ENCODE peak calls at places on chromosomes 13 and 19, in nine cellular contexts. X is transverse colon, Z is suprapubic skin, W is stomach, Q is sigmoid colon, B is K562, N is SK-N-SH, M is upper lobe of left lung, K is H1. J is an unnamed sample.

GRCh38 chr19:40613669-40614594 is 12.8 kb downstream of the LTBP4 start:
- DNase-seq in X (peak), Z (peak), W (peak), Q (peak), B (peak), N (no peak), M (peak), K (no peak), J (no peak)

GRCh38 chr19:43555185-43555770 is 20.0 kb downstream of the XRCC1 start:
- DNase-seq in X (peak), Z (no peak), W (peak), Q (peak), B (peak), N (peak), M (no peak), K (peak), J (no peak)

GRCh38 chr19:6769006-6769637 is 1.9 kb upstream of the SH2D3A start:
- DNase-seq in X (no peak), Z (no peak), W (no peak), Q (no peak), B (peak), N (peak), M (no peak), K (no peak), J (no peak)

GRCh38 chr13:83499286-83499685 is 383.0 kb downstream of the SLITRK1 start:
- DNase-seq in X (no peak), Z (no peak), W (no peak), Q (no peak), B (no peak), N (no peak), M (no peak), K (no peak), J (no peak)

GRCh38 chr19:3034845-3035541 is 5.9 kb upstream of the TLE2 start:
- DNase-seq in X (peak), Z (peak), W (peak), Q (peak), B (no peak), N (no peak), M (no peak), K (no peak), J (no peak)

GRCh38 chr13:31629085-31629785 is 110.1 kb upstream of the RXFP2 start:
- DNase-seq in X (no peak), Z (no peak), W (no peak), Q (no peak), B (no peak), N (no peak), M (no peak), K (no peak), J (no peak)

GRCh38 chr13:97231118-97231831 is 9.1 kb downstream of the MBNL2 start:
- DNase-seq in X (no peak), Z (no peak), W (no peak), Q (no peak), B (no peak), N (no peak), M (no peak), K (no peak), J (no peak)

GRCh38 chr19:5340637-5341447 is at the start of gene PTPRS:
- DNase-seq in X (peak), Z (peak), W (peak), Q (peak), B (peak), N (peak), M (peak), K (peak), J (no peak)

GRCh38 chr19:17625980-17626379 is 62.2 kb downstream of the UNC13A start:
- DNase-seq in X (no peak), Z (no peak), W (no peak), Q (no peak), B (no peak), N (no peak), M (no peak), K (no peak), J (no peak)

GRCh38 chr13:97004096-97004876 is 10.0 kb upstream of the OXGR1 start:
- DNase-seq in X (no peak), Z (no peak), W (no peak), Q (no peak), B (no peak), N (no peak), M (no peak), K (no peak), J (no peak)

GRCh38 chr13:32448224-32448623 is 20.3 kb upstream of the N4BP2L1 start:
- DNase-seq in X (no peak), Z (no peak), W (no peak), Q (no peak), B (no peak), N (no peak), M (no peak), K (no peak), J (no peak)

GRCh38 chr19:12872941-12873890 is 8.0 kb downstream of the DNASE2 start:
- DNase-seq in X (peak), Z (peak), W (peak), Q (no peak), B (peak), N (peak), M (no peak), K (no peak), J (no peak)
- TF ChIP-seq POLR2AphosphoS5 in X (no peak), Z (no peak), W (no peak), Q (no peak), B (no peak), N (no peak), M (no peak), K (no peak), J (no peak)

DNA sequence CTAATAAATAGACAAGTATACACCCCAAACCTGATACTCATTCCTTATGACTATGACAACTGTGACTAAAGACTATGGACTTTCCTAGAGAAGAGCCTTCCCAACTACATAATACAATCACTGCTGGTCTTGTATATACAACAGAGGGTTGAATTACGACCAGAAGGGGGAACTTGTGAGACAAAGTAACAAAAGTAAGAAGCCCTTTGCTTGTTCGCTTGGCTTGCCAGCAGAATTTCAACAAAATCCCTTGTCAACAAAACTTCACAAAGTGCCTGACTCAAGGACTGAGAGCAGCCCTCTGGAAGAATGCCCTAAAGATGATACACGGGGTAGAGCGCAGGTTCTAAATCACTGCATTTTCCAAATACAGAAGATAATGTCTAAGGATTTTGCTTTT is 99.4 kb downstream of the WASF3 start:
- DNase-seq in X (no peak), Z (no peak), W (no peak), Q (no peak), B (no peak), N (no peak), M (no peak), K (no peak), J (no peak)
- TF ChIP-seq CTCF in X (peak), Z (no peak), W (no peak), Q (no peak), B (peak), N (peak), M (no peak), K (peak), J (no peak)

DNA sequence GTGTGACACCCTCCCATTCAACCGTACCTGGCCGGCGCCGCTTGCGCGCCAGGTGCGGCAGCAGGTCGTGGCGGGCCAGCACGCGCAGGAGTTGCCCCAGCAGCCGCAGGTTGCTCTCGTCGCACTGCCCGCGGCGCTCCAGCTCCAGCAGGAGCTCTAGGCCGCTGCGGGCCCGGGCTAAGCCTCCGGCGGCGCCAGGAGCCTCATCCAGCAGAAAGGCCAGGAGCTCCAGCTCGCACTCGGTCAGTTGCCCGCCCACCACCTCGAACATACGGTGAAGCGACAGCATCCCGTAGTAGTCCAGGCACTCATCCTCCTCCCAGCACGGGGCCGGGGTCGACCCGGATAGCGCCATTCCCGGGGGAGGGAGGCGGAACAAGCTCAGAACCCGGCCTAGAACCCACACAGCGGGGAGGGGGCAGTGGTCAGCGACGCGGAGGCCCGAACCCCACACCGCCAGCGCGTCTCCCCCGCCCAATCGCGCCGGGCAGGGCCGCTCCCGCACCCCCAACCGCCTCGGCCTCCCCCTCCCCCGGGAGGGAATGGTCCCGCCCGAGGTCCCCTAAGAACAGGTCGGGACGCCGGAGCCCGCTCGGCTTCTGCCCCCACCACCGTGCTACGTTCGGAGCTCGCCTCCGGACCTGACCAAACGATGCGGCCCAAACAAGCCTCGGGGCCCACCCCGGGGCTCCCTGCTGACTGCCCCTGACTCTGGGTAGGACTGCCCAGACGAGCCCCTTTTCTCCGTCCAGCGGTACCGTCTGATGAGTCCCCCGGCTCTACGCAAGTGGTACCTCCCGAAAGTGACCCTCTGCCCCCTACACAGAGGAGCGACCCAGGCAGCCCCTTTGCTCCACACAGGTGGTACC is 590 bp downstream of the DEDD2 start:
- DNase-seq in X (peak), Z (peak), W (peak), Q (peak), B (peak), N (peak), M (peak), K (no peak), J (no peak)
- TF ChIP-seq EP300 in X (no peak), Z (no peak), W (no peak), Q (no peak), B (no peak), N (no peak), M (no peak), K (no peak), J (no peak)

DNA sequence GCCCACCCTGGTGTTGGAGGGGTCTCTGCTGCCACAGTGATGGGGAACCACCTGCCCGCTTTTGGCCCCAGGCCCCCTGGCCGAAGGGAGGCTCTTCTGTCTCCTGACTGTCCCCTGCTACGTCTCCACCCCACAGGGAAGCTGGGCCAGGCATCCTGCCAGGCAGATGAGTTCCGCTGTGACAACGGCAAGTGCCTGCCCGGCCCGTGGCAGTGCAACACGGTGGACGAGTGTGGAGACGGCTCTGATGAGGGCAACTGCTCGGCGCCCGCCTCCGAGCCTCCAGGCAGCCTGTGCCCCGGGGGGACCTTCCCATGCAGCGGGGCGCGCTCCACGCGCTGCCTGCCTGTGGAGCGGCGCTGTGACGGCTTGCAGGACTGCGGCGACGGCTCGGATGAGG is 11.0 kb downstream of the LRP3 start:
- DNase-seq in X (no peak), Z (no peak), W (no peak), Q (no peak), B (no peak), N (peak), M (no peak), K (no peak), J (no peak)
- TF ChIP-seq POLR2AphosphoS5 in X (no peak), Z (no peak), W (no peak), Q (no peak), B (no peak), N (no peak), M (no peak), K (no peak), J (no peak)

GRCh38 chr13:30576528-30576927 is 41.2 kb upstream of the USPL1 start:
- DNase-seq in X (peak), Z (no peak), W (no peak), Q (no peak), B (peak), N (no peak), M (no peak), K (no peak), J (no peak)

GRCh38 chr13:30567072-30567471 is 50.6 kb upstream of the USPL1 start:
- DNase-seq in X (no peak), Z (no peak), W (no peak), Q (no peak), B (no peak), N (no peak), M (no peak), K (no peak), J (no peak)

GRCh38 chr13:30577381-30577780 is 40.3 kb upstream of the USPL1 start:
- DNase-seq in X (peak), Z (no peak), W (no peak), Q (no peak), B (peak), N (no peak), M (no peak), K (no peak), J (no peak)

GRCh38 chr13:30569901-30570576 is 47.7 kb upstream of the USPL1 start:
- DNase-seq in X (peak), Z (no peak), W (peak), Q (peak), B (peak), N (no peak), M (no peak), K (peak), J (no peak)

DNA sequence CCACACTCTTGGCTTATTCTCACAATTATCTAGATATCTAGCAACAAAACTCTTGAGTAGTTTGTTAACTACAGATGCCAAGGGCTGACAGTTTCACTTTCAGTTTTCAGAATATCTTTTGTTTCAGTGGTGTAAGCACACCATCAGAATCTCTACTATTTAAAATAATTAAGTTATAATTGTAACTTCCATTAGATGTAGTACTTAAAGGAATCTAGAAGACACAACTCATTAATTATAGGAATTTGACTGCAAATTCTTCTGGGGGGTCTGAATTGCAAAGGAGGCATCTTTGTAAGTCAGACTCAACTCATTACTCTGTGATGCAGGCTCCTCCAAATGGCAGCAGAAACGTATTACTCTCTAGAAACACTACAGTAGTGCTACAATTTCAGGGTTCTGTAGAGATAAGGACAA is 44.9 kb upstream of the USPL1 start:
- DNase-seq in X (no peak), Z (no peak), W (no peak), Q (no peak), B (no peak), N (peak), M (no peak), K (no peak), J (no peak)
- TF ChIP-seq CTCF in X (no peak), Z (no peak), W (no peak), Q (no peak), B (peak), N (peak), M (no peak), K (no peak), J (no peak)

DNA sequence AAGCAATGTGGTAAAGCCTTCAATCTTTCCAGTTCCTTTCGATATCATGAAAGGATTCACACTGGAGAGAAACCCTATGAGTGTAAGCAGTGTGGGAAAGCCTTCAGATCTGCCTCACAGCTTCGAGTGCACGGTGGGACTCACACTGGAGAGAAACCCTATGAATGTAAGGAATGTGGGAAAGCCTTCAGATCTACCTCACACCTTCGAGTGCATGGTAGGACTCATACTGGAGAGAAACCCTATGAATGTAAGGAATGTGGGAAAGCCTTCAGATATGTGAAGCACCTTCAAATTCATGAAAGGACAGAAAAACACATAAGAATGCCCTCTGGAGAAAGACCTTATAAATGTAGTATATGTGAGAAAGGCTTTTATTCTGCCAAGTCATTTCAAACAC is 15.6 kb upstream of the ZNF763 start:
- DNase-seq in X (no peak), Z (no peak), W (no peak), Q (no peak), B (no peak), N (no peak), M (no peak), K (no peak), J (no peak)
- TF ChIP-seq EP300 in X (no peak), Z (no peak), W (no peak), Q (no peak), B (no peak), N (no peak), M (no peak), K (no peak), J (no peak)